ENCODE peak calls at places on chromosomes 6 and 20, in ten cellular contexts. One of them, this sample, is unnamed.

GRCh38 chr20:56372850-56373249 is 14.1 kb downstream of the FAM210B start:
- DNase-seq in H7: no peak
- DNase-seq in neural progenitor cell: no peak
- DNase-seq in kidney: no peak
- DNase-seq in fibroblast of villous mesenchyme: no peak
- DNase-seq in lower lobe of right lung: no peak
- DNase-seq in lower leg skin: no peak
- DNase-seq in fibroblast of lung: no peak
- DNase-seq in GM23338: no peak
- DNase-seq in A673: no peak
- DNase-seq in this sample: no peak

GRCh38 chr6:133368664-133369063 is 127.5 kb downstream of the EYA4 start:
- DNase-seq in H7: no peak
- DNase-seq in lower leg skin: no peak
- DNase-seq in GM23338: no peak
- DNase-seq in fibroblast of lung: peak
- DNase-seq in kidney: no peak
- DNase-seq in A673: no peak
- DNase-seq in neural progenitor cell: peak
- DNase-seq in lower lobe of right lung: no peak
- DNase-seq in fibroblast of villous mesenchyme: no peak
- DNase-seq in this sample: no peak

GRCh38 chr6:26215200-26216014 is 128.2 kb downstream of the HFE start:
- DNase-seq in fibroblast of lung: peak
- DNase-seq in fibroblast of villous mesenchyme: peak
- DNase-seq in GM23338: peak
- DNase-seq in kidney: no peak
- DNase-seq in lower leg skin: no peak
- DNase-seq in A673: peak
- DNase-seq in neural progenitor cell: peak
- DNase-seq in H7: no peak
- DNase-seq in lower lobe of right lung: no peak
- DNase-seq in this sample: no peak

GRCh38 chr6:93013054-93013453 is 406.3 kb downstream of the EPHA7 start:
- DNase-seq in fibroblast of villous mesenchyme: no peak
- DNase-seq in fibroblast of lung: no peak
- DNase-seq in lower leg skin: no peak
- DNase-seq in GM23338: no peak
- DNase-seq in kidney: no peak
- DNase-seq in A673: no peak
- DNase-seq in neural progenitor cell: no peak
- DNase-seq in lower lobe of right lung: no peak
- DNase-seq in H7: no peak
- DNase-seq in this sample: no peak

GRCh38 chr6:11769244-11769643 is 9.4 kb downstream of the ADTRP start:
- DNase-seq in H7: no peak
- DNase-seq in A673: no peak
- DNase-seq in fibroblast of lung: no peak
- DNase-seq in kidney: no peak
- DNase-seq in neural progenitor cell: no peak
- DNase-seq in fibroblast of villous mesenchyme: no peak
- DNase-seq in lower leg skin: no peak
- DNase-seq in lower lobe of right lung: no peak
- DNase-seq in GM23338: no peak
- DNase-seq in this sample: no peak

GRCh38 chr6:14200047-14200446 is 82.5 kb downstream of the CD83 start:
- DNase-seq in fibroblast of villous mesenchyme: peak
- DNase-seq in H7: no peak
- DNase-seq in GM23338: no peak
- DNase-seq in neural progenitor cell: no peak
- DNase-seq in lower lobe of right lung: no peak
- DNase-seq in fibroblast of lung: peak
- DNase-seq in lower leg skin: no peak
- DNase-seq in kidney: no peak
- DNase-seq in A673: no peak
- DNase-seq in this sample: peak

GRCh38 chr6:96013531-96013930 is 2.2 kb upstream of the FUT9 start:
- DNase-seq in fibroblast of lung: no peak
- DNase-seq in neural progenitor cell: no peak
- DNase-seq in A673: no peak
- DNase-seq in lower leg skin: no peak
- DNase-seq in kidney: no peak
- DNase-seq in lower lobe of right lung: no peak
- DNase-seq in GM23338: peak
- DNase-seq in H7: peak
- DNase-seq in fibroblast of villous mesenchyme: no peak
- DNase-seq in this sample: no peak

GRCh38 chr6:117399924-117400323 is 25.8 kb downstream of the ROS1 start:
- DNase-seq in fibroblast of lung: peak
- DNase-seq in lower lobe of right lung: no peak
- DNase-seq in H7: peak
- DNase-seq in kidney: no peak
- DNase-seq in A673: peak
- DNase-seq in fibroblast of villous mesenchyme: peak
- DNase-seq in neural progenitor cell: no peak
- DNase-seq in GM23338: peak
- DNase-seq in lower leg skin: no peak
- DNase-seq in this sample: no peak

GRCh38 chr6:158149641-158150040 is 18.4 kb downstream of the SERAC1 start:
- DNase-seq in lower leg skin: no peak
- DNase-seq in lower lobe of right lung: no peak
- DNase-seq in kidney: no peak
- DNase-seq in fibroblast of lung: peak
- DNase-seq in A673: no peak
- DNase-seq in H7: no peak
- DNase-seq in fibroblast of villous mesenchyme: peak
- DNase-seq in GM23338: no peak
- DNase-seq in neural progenitor cell: no peak
- DNase-seq in this sample: peak

GRCh38 chr20:51654060-51654459 is 111.5 kb upstream of the NFATC2 start:
- DNase-seq in H7: no peak
- DNase-seq in GM23338: no peak
- DNase-seq in fibroblast of villous mesenchyme: no peak
- DNase-seq in kidney: no peak
- DNase-seq in neural progenitor cell: no peak
- DNase-seq in lower lobe of right lung: no peak
- DNase-seq in A673: no peak
- DNase-seq in lower leg skin: no peak
- DNase-seq in fibroblast of lung: no peak
- DNase-seq in this sample: no peak

GRCh38 chr6:111844921-111845320 is 28.3 kb downstream of the FYN start:
- DNase-seq in lower leg skin: no peak
- DNase-seq in fibroblast of villous mesenchyme: no peak
- DNase-seq in A673: no peak
- DNase-seq in kidney: no peak
- DNase-seq in GM23338: peak
- DNase-seq in neural progenitor cell: peak
- DNase-seq in H7: peak
- DNase-seq in lower lobe of right lung: no peak
- DNase-seq in fibroblast of lung: no peak
- DNase-seq in this sample: no peak

GRCh38 chr20:64104667-64105451 is 2.5 kb downstream of the NPBWR2 start:
- DNase-seq in GM23338: peak
- DNase-seq in lower lobe of right lung: peak
- DNase-seq in kidney: peak
- DNase-seq in fibroblast of lung: no peak
- DNase-seq in fibroblast of villous mesenchyme: no peak
- DNase-seq in lower leg skin: peak
- DNase-seq in neural progenitor cell: no peak
- DNase-seq in H7: no peak
- DNase-seq in A673: no peak
- DNase-seq in this sample: no peak

GRCh38 chr6:156865019-156865629 is 87.9 kb downstream of the ARID1B start:
- DNase-seq in fibroblast of villous mesenchyme: no peak
- DNase-seq in GM23338: no peak
- DNase-seq in neural progenitor cell: no peak
- DNase-seq in H7: no peak
- DNase-seq in fibroblast of lung: peak
- DNase-seq in lower lobe of right lung: no peak
- DNase-seq in A673: no peak
- DNase-seq in kidney: no peak
- DNase-seq in lower leg skin: no peak
- DNase-seq in this sample: no peak

GRCh38 chr6:43774776-43775583 is 5.0 kb downstream of the VEGFA start:
- DNase-seq in A673: peak
- DNase-seq in GM23338: peak
- DNase-seq in H7: peak
- DNase-seq in lower lobe of right lung: peak
- DNase-seq in neural progenitor cell: peak
- DNase-seq in lower leg skin: peak
- DNase-seq in fibroblast of villous mesenchyme: peak
- DNase-seq in kidney: peak
- DNase-seq in fibroblast of lung: peak
- DNase-seq in this sample: no peak

DNA sequence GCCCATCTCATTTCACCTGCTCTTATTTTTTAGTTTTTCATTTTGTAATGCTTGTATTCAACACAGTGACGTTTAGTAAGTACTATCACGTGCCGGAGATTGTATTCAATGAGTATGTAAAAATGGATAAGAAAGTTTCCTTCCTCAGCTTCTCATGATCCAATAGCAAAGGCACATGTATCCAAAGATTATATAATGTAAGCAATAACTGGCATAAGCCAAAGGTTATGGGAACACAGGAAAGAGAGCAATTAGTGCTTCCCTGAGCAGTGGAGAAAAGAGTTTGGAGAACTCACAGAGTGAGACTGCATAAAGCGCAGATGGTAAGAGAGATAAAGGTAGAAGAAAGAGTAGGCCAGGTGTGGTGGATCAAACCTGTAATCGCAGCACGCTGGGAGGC is 21.8 kb upstream of the LTV1 start:
- DNase-seq in fibroblast of lung: no peak
- DNase-seq in H7: no peak
- DNase-seq in A673: no peak
- DNase-seq in kidney: no peak
- DNase-seq in lower leg skin: no peak
- DNase-seq in GM23338: no peak
- DNase-seq in fibroblast of villous mesenchyme: peak
- DNase-seq in neural progenitor cell: no peak
- DNase-seq in lower lobe of right lung: no peak
- DNase-seq in this sample: no peak
- H3K4me3 ChIP-seq in fibroblast of lung: no peak
- H3K4me3 ChIP-seq in H7: no peak
- H3K4me3 ChIP-seq in A673: no peak
- H3K4me3 ChIP-seq in kidney: no peak
- H3K4me3 ChIP-seq in lower leg skin: no peak
- H3K4me3 ChIP-seq in GM23338: no peak
- H3K4me3 ChIP-seq in fibroblast of villous mesenchyme: no peak
- H3K4me3 ChIP-seq in neural progenitor cell: no peak
- H3K4me3 ChIP-seq in lower lobe of right lung: no peak
- H3K4me3 ChIP-seq in this sample: no peak

GRCh38 chr6:145866449-145867401 is 52.1 kb upstream of the FBXO30 start:
- DNase-seq in lower lobe of right lung: no peak
- DNase-seq in H7: no peak
- DNase-seq in fibroblast of lung: no peak
- DNase-seq in fibroblast of villous mesenchyme: no peak
- DNase-seq in kidney: no peak
- DNase-seq in lower leg skin: no peak
- DNase-seq in neural progenitor cell: no peak
- DNase-seq in A673: no peak
- DNase-seq in GM23338: no peak
- DNase-seq in this sample: no peak
- H3K4me3 ChIP-seq in lower lobe of right lung: no peak
- H3K4me3 ChIP-seq in H7: no peak
- H3K4me3 ChIP-seq in fibroblast of lung: no peak
- H3K4me3 ChIP-seq in fibroblast of villous mesenchyme: no peak
- H3K4me3 ChIP-seq in kidney: no peak
- H3K4me3 ChIP-seq in lower leg skin: no peak
- H3K4me3 ChIP-seq in neural progenitor cell: no peak
- H3K4me3 ChIP-seq in A673: no peak
- H3K4me3 ChIP-seq in GM23338: no peak
- H3K4me3 ChIP-seq in this sample: no peak

DNA sequence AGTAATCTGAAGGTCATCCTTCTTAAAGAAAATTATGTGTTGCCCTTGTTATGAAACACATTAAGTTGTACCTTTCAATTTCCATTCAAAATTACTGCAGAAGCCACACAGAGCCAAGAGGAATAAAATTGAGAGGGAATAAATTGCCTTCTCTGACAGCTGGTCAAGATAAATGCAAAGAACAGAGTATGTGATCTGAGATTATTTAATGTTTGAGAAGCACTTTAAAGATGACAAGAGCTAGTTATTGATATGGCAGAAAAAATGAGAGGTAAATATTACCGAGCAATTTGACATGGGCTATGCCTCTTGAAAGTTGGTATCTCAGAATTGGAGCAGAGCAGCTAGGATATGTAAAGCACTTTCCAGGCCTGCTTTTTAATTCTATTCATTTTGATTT is 61.5 kb downstream of the TRDN start:
- DNase-seq in GM23338: no peak
- DNase-seq in fibroblast of lung: no peak
- DNase-seq in fibroblast of villous mesenchyme: no peak
- DNase-seq in neural progenitor cell: no peak
- DNase-seq in lower leg skin: no peak
- DNase-seq in lower lobe of right lung: no peak
- DNase-seq in H7: no peak
- DNase-seq in kidney: no peak
- DNase-seq in A673: no peak
- DNase-seq in this sample: no peak
- H3K4me3 ChIP-seq in GM23338: no peak
- H3K4me3 ChIP-seq in fibroblast of lung: no peak
- H3K4me3 ChIP-seq in fibroblast of villous mesenchyme: no peak
- H3K4me3 ChIP-seq in neural progenitor cell: no peak
- H3K4me3 ChIP-seq in lower leg skin: no peak
- H3K4me3 ChIP-seq in lower lobe of right lung: no peak
- H3K4me3 ChIP-seq in H7: no peak
- H3K4me3 ChIP-seq in kidney: no peak
- H3K4me3 ChIP-seq in A673: no peak
- H3K4me3 ChIP-seq in this sample: no peak

GRCh38 chr6:113343940-113344339 is 513.2 kb upstream of the MARCKS start:
- DNase-seq in GM23338: no peak
- DNase-seq in A673: no peak
- DNase-seq in H7: no peak
- DNase-seq in kidney: no peak
- DNase-seq in fibroblast of villous mesenchyme: no peak
- DNase-seq in neural progenitor cell: no peak
- DNase-seq in lower lobe of right lung: no peak
- DNase-seq in lower leg skin: no peak
- DNase-seq in fibroblast of lung: no peak
- DNase-seq in this sample: no peak

GRCh38 chr6:113340371-113340770 is 516.8 kb upstream of the MARCKS start:
- DNase-seq in lower lobe of right lung: no peak
- DNase-seq in A673: no peak
- DNase-seq in GM23338: no peak
- DNase-seq in H7: no peak
- DNase-seq in lower leg skin: no peak
- DNase-seq in neural progenitor cell: no peak
- DNase-seq in fibroblast of villous mesenchyme: no peak
- DNase-seq in kidney: no peak
- DNase-seq in fibroblast of lung: no peak
- DNase-seq in this sample: no peak

GRCh38 chr6:113350521-113350920 is 506.6 kb upstream of the MARCKS start:
- DNase-seq in lower leg skin: no peak
- DNase-seq in fibroblast of villous mesenchyme: peak
- DNase-seq in GM23338: no peak
- DNase-seq in A673: no peak
- DNase-seq in neural progenitor cell: no peak
- DNase-seq in kidney: no peak
- DNase-seq in H7: no peak
- DNase-seq in lower lobe of right lung: no peak
- DNase-seq in fibroblast of lung: peak
- DNase-seq in this sample: no peak

GRCh38 chr6:113347420-113347819 is 509.7 kb upstream of the MARCKS start:
- DNase-seq in A673: no peak
- DNase-seq in lower leg skin: no peak
- DNase-seq in fibroblast of lung: peak
- DNase-seq in lower lobe of right lung: no peak
- DNase-seq in neural progenitor cell: no peak
- DNase-seq in fibroblast of villous mesenchyme: no peak
- DNase-seq in kidney: no peak
- DNase-seq in H7: no peak
- DNase-seq in GM23338: no peak
- DNase-seq in this sample: no peak

GRCh38 chr6:113344969-113345368 is 512.2 kb upstream of the MARCKS start:
- DNase-seq in H7: no peak
- DNase-seq in fibroblast of lung: no peak
- DNase-seq in lower leg skin: no peak
- DNase-seq in lower lobe of right lung: no peak
- DNase-seq in GM23338: no peak
- DNase-seq in A673: no peak
- DNase-seq in neural progenitor cell: no peak
- DNase-seq in kidney: no peak
- DNase-seq in fibroblast of villous mesenchyme: no peak
- DNase-seq in this sample: no peak
- H3K4me3 ChIP-seq in H7: no peak
- H3K4me3 ChIP-seq in fibroblast of lung: no peak
- H3K4me3 ChIP-seq in lower leg skin: no peak
- H3K4me3 ChIP-seq in lower lobe of right lung: no peak
- H3K4me3 ChIP-seq in GM23338: no peak
- H3K4me3 ChIP-seq in A673: no peak
- H3K4me3 ChIP-seq in neural progenitor cell: no peak
- H3K4me3 ChIP-seq in kidney: no peak
- H3K4me3 ChIP-seq in fibroblast of villous mesenchyme: no peak
- H3K4me3 ChIP-seq in this sample: no peak

This sample was measured in HFF-Myc.